ENCODE peak calls at places on chromosomes 5 and 9, in seven cellular contexts. V is pancreas; M is hypothalamus; N is Kasumi-1; X is stimulated activated CD8-positive, alpha-beta memory T cell treated with anti-CD3 and anti-CD28 coated beads, Interleukin-12 subunit alpha, Interleukin-12 subunit beta, amount 100 ng/mL, for 1 hour; G is LoVo; Q is NAMALWA. W is an unnamed sample.

GRCh38 chr9:124297553-124297905 is 39.8 kb downstream of the NEK6 start:
- DNase-seq in V (peak), M (no peak), N (no peak), X (no peak), G (peak), Q (no peak), W (peak)

GRCh38 chr5:128174951-128175350 is 91.4 kb downstream of the SLC12A2 start:
- DNase-seq in V (no peak), M (no peak), N (no peak), X (no peak), G (no peak), Q (no peak), W (no peak)

GRCh38 chr5:61322738-61323429 is 9.2 kb upstream of the ZSWIM6 start:
- DNase-seq in V (no peak), M (no peak), N (no peak), X (no peak), G (no peak), Q (no peak), W (peak)

GRCh38 chr9:108473209-108474112 is 382.3 kb downstream of the ACTL7B start:
- DNase-seq in V (no peak), M (no peak), N (no peak), X (no peak), G (peak), Q (no peak), W (peak)

GRCh38 chr9:130606887-130607582 is 27.7 kb downstream of the FUBP3 start:
- DNase-seq in V (no peak), M (no peak), N (no peak), X (no peak), G (peak), Q (no peak), W (no peak)

GRCh38 chr9:104872959-104873850 is 54.8 kb downstream of the ABCA1 start:
- DNase-seq in V (no peak), M (no peak), N (peak), X (no peak), G (no peak), Q (no peak), W (peak)

GRCh38 chr5:103393131-103393754 is 134.7 kb downstream of the MACIR start:
- DNase-seq in V (no peak), M (no peak), N (peak), X (no peak), G (no peak), Q (no peak), W (peak)

GRCh38 chr5:142881076-142881466 is 110.9 kb downstream of the ARHGAP26 start:
- DNase-seq in V (no peak), M (no peak), N (peak), X (no peak), G (no peak), Q (peak), W (no peak)

GRCh38 chr9:134848504-134848903 is 32.1 kb upstream of the FCN2 start:
- DNase-seq in V (no peak), M (no peak), N (no peak), X (no peak), G (no peak), Q (no peak), W (no peak)

GRCh38 chr5:160442824-160443431 is 21.3 kb downstream of the PTTG1 start:
- DNase-seq in V (no peak), M (no peak), N (no peak), X (no peak), G (no peak), Q (no peak), W (no peak)

GRCh38 chr9:98231770-98232478 is 23.5 kb downstream of the TBC1D2 start:
- DNase-seq in V (no peak), M (no peak), N (no peak), X (no peak), G (no peak), Q (no peak), W (peak)

GRCh38 chr9:70367305-70367930 is 47.0 kb downstream of the KLF9 start:
- DNase-seq in V (no peak), M (no peak), N (no peak), X (no peak), G (no peak), Q (no peak), W (no peak)

GRCh38 chr9:70222354-70222753 is 36.4 kb upstream of the SMC5 start:
- DNase-seq in V (no peak), M (no peak), N (no peak), X (no peak), G (no peak), Q (no peak), W (no peak)

GRCh38 chr9:119596703-119597102 is 227.5 kb upstream of the BRINP1 start:
- DNase-seq in V (no peak), M (no peak), N (no peak), X (no peak), G (no peak), Q (no peak), W (no peak)

GRCh38 chr5:38666668-38667498 is 110.4 kb upstream of the LIFR start:
- DNase-seq in V (peak), M (no peak), N (no peak), X (no peak), G (no peak), Q (peak), W (peak)

GRCh38 chr5:65938256-65938655 is 11.9 kb downstream of the ERBIN start:
- DNase-seq in V (no peak), M (no peak), N (no peak), X (no peak), G (no peak), Q (peak), W (no peak)

GRCh38 chr9:113556877-113557593 is 93.5 kb downstream of the RGS3 start:
- DNase-seq in V (no peak), M (no peak), N (no peak), X (no peak), G (no peak), Q (no peak), W (peak)

GRCh38 chr5:158988987-158989624 is 110.6 kb downstream of the EBF1 start:
- DNase-seq in V (no peak), M (no peak), N (no peak), X (no peak), G (no peak), Q (no peak), W (no peak)

GRCh38 chr9:16867571-16868311 is 2.7 kb downstream of the BNC2 start:
- DNase-seq in V (no peak), M (no peak), N (no peak), X (no peak), G (no peak), Q (no peak), W (peak)

GRCh38 chr5:139299477-139299876 is 5.9 kb downstream of the MATR3 start:
- DNase-seq in V (no peak), M (no peak), N (no peak), X (no peak), G (no peak), Q (peak), W (no peak)

GRCh38 chr5:180809403-180810209 is 7.0 kb upstream of the MGAT1 start:
- DNase-seq in V (peak), M (peak), N (peak), X (peak), G (peak), Q (peak), W (peak)

W was measured in kidney tubule cell.